ENCODE peak calls at places on chromosome 3, in ten cellular contexts. N is astrocyte of the cerebellum; F is Peyer's patch; Z is HFF-Myc; H is naive thymus-derived CD4-positive, alpha-beta T cell; K is Karpas-422; L is A549; R is PC-3; I is sigmoid colon; M is SJSA1. P is an unnamed sample.

GRCh38 chr3:130960139-130960779 is 66.4 kb downstream of the ASTE1 start:
- DNase-seq in R (no peak), H (no peak), I (no peak), N (no peak), K (no peak), L (no peak), F (no peak), Z (no peak), M (no peak), P (no peak)

GRCh38 chr3:69740103-69741021 is 1.1 kb downstream of the MITF start:
- DNase-seq in Z (no peak), F (peak; percentile 17), R (peak; percentile 51), N (no peak), K (no peak), H (no peak), I (peak; percentile 68), L (no peak), M (no peak), P (no peak)

GRCh38 chr3:13202744-13203397 is 129.6 kb upstream of the IQSEC1 start:
- DNase-seq in R (no peak), M (no peak), L (no peak), H (no peak), I (no peak), K (no peak), F (no peak), N (no peak), Z (no peak), P (no peak)

GRCh38 chr3:38084019-38084968 is 45.3 kb downstream of the DLEC1 start:
- DNase-seq in L (peak; percentile 55), F (no peak), K (peak; percentile 63), M (no peak), N (peak; percentile 16), Z (peak; percentile 16), I (no peak), H (peak; percentile 69), R (peak; percentile 62), P (peak; percentile 26)

GRCh38 chr3:79729096-79729495 is 38.7 kb downstream of the ROBO1 start:
- DNase-seq in Z (no peak), I (no peak), M (no peak), F (no peak), L (no peak), N (peak; percentile 88), K (no peak), H (no peak), R (peak; percentile 51), P (no peak)

GRCh38 chr3:133991637-133992036 is 38.1 kb downstream of the SLCO2A1 start:
- DNase-seq in H (no peak), R (peak; percentile 47), I (peak; percentile 25), L (no peak), N (no peak), K (no peak), Z (no peak), M (no peak), F (no peak), P (peak; percentile 25)

GRCh38 chr3:127637546-127637945 is 8.6 kb downstream of the PODXL2 start:
- DNase-seq in K (peak; percentile 50), L (no peak), H (peak; percentile 46), M (no peak), R (no peak), Z (no peak), F (no peak), I (peak; percentile 11), N (no peak), P (peak; percentile 91)

GRCh38 chr3:109387241-109387640 is 49.9 kb upstream of the DPPA4 start:
- DNase-seq in H (no peak), N (no peak), M (no peak), I (no peak), F (no peak), L (no peak), R (no peak), Z (no peak), K (no peak), P (no peak)

GRCh38 chr3:190491533-190492054 is 22.3 kb upstream of the IL1RAP start:
- DNase-seq in I (no peak), R (peak; percentile 52), L (no peak), M (no peak), K (no peak), H (no peak), Z (no peak), F (no peak), N (no peak), P (no peak)

GRCh38 chr3:110733045-110733444 is 338.6 kb upstream of the NECTIN3 start:
- DNase-seq in K (no peak), I (no peak), N (no peak), Z (no peak), F (no peak), H (no peak), L (no peak), R (no peak), M (no peak), P (no peak)

GRCh38 chr3:42699511-42699971 is 3.1 kb downstream of the HHATL start:
- DNase-seq in Z (no peak), R (no peak), L (no peak), I (no peak), H (no peak), N (no peak), K (no peak), M (no peak), F (no peak), P (no peak)
- H3K4me3 ChIP-seq in Z (no peak overlapping the region), R (no peak overlapping the region), L (no peak overlapping the region), I (no peak overlapping the region), H (no peak overlapping the region), N (no peak overlapping the region), K (no peak overlapping the region), M (no peak overlapping the region), F (no peak overlapping the region), P (no peak overlapping the region)

GRCh38 chr3:112973325-112974177 is 1.4 kb downstream of the CD200R1 start:
- DNase-seq in I (no peak), H (peak; percentile 63), M (no peak), N (no peak), R (no peak), L (no peak), F (peak; percentile 50), K (no peak), Z (no peak), P (no peak)
- H3K4me3 ChIP-seq in I (no peak overlapping the region), H (peak overlapping the region; percentile 72), M (no peak overlapping the region), N (no peak overlapping the region), R (no peak overlapping the region), L (no peak overlapping the region), F (peak overlapping the region; percentile 24), K (no peak overlapping the region), Z (no peak overlapping the region), P (no peak overlapping the region)

DNA sequence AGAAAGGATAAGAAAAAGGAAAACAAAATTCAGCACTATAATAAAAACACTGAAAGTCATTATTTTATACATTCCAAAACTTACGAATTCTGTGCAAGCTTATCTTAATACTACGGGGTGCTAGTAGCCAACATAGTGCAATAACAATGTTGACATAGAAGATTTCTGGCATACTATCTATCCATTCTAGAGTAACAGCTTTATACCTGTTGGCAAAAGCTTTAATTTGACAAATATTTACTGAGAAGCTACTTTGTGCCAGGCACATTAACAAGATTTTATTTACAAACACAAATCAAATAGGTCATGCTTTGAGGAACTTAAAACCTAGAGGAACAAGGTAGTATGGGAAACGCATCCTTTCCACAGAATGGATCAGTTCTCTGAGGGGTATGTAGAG is 1.1 kb downstream of the ACKR4 start:
- DNase-seq in R (no peak), Z (no peak), I (no peak), H (no peak), L (no peak), N (no peak), M (no peak), K (no peak), F (no peak), P (no peak)
- H3K4me3 ChIP-seq in R (no peak overlapping the region), Z (peak overlapping the region; percentile 35), I (no peak overlapping the region), H (no peak overlapping the region), L (no peak overlapping the region), N (no peak overlapping the region), M (no peak overlapping the region), K (peak overlapping the region; percentile 60), F (no peak overlapping the region), P (no peak overlapping the region)

GRCh38 chr3:106251160-106251892 is 382.5 kb upstream of the CBLB start:
- DNase-seq in Z (no peak), F (no peak), H (no peak), R (peak; percentile 69), M (no peak), K (no peak), L (no peak), I (no peak), N (no peak), P (no peak)

GRCh38 chr3:106249159-106249558 is 380.3 kb upstream of the CBLB start:
- DNase-seq in Z (peak; percentile 32), K (no peak), H (no peak), I (no peak), N (no peak), L (no peak), R (peak; percentile 72), M (no peak), F (no peak), P (no peak)

GRCh38 chr3:106245400-106245799 is 376.6 kb upstream of the CBLB start:
- DNase-seq in M (no peak), F (no peak), L (no peak), N (no peak), H (no peak), I (no peak), Z (no peak), R (no peak), K (no peak), P (no peak)

GRCh38 chr3:106242779-106243178 is 374.0 kb upstream of the CBLB start:
- DNase-seq in R (no peak), F (no peak), L (no peak), K (no peak), M (no peak), H (no peak), I (no peak), Z (no peak), N (no peak), P (no peak)

DNA sequence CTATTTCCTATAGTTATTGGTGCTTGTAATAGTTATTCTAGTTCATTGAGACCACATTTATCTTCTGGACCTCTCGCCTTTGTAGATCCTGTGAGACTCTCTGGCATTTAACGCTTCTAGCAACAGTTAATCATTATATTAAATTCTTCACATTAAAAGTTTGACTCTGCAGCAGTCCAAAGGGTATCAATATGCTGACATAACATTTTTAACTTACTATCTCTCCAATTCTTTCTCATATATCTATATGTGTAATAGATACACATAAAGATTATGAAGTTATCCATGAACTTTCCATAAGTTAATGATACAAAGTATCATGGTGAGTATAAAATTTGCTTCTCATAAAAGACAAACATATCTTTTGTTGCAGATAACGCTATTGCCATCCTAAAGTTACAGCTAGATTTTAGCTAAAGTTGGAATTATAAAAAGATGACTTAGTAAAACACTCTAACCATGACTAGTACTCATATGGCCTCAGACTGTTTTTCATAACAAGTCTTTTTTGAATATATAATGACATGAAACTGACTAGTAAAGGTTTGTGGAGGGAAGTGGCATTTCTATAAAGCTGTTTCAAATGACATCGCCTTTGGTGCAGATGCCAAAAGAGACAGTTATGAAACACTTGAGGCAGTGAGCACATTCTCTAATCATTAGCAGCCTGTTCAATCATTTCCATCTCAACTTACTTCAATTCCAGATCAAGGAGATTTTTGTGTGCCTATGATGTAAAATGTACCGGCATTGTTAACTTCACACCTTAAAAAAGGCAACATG is 379.3 kb upstream of the CBLB start:
- DNase-seq in R (no peak), Z (no peak), H (no peak), I (no peak), L (no peak), K (peak; percentile 10), M (no peak), N (no peak), F (no peak), P (no peak)
- H3K4me3 ChIP-seq in R (no peak overlapping the region), Z (no peak overlapping the region), H (no peak overlapping the region), I (no peak overlapping the region), L (no peak overlapping the region), K (no peak overlapping the region), M (no peak overlapping the region), N (no peak overlapping the region), F (no peak overlapping the region), P (no peak overlapping the region)

P was measured in Jurkat, Clone E6-1.